ENCODE peak calls at places on chromosomes 13 and 19, in six cellular contexts. One of them, this sample, is unnamed.

GRCh38 chr19:8526345-8527062 is 12.5 kb upstream of the ZNF414 start:
- DNase-seq in skeletal muscle cell: peak
- DNase-seq in astrocyte: peak
- DNase-seq in neural progenitor cell: peak
- DNase-seq in pancreas: peak
- DNase-seq in hepatocyte: peak
- DNase-seq in this sample: peak

GRCh38 chr13:86563308-86563707 is 764.1 kb upstream of the SLITRK6 start:
- DNase-seq in skeletal muscle cell: peak
- DNase-seq in astrocyte: peak
- DNase-seq in neural progenitor cell: no peak
- DNase-seq in pancreas: no peak
- DNase-seq in hepatocyte: no peak
- DNase-seq in this sample: no peak

GRCh38 chr13:19586904-19587634 is 25.7 kb upstream of the TPTE2 start:
- DNase-seq in skeletal muscle cell: no peak
- DNase-seq in astrocyte: peak
- DNase-seq in neural progenitor cell: no peak
- DNase-seq in pancreas: no peak
- DNase-seq in hepatocyte: no peak
- DNase-seq in this sample: peak

GRCh38 chr13:92767468-92767867 is 459.1 kb upstream of the GPC6 start:
- DNase-seq in skeletal muscle cell: no peak
- DNase-seq in astrocyte: no peak
- DNase-seq in neural progenitor cell: no peak
- DNase-seq in pancreas: no peak
- DNase-seq in hepatocyte: no peak
- DNase-seq in this sample: no peak

GRCh38 chr13:21055016-21055415 is 6.4 kb downstream of the LATS2 start:
- DNase-seq in skeletal muscle cell: no peak
- DNase-seq in astrocyte: no peak
- DNase-seq in neural progenitor cell: no peak
- DNase-seq in pancreas: no peak
- DNase-seq in hepatocyte: no peak
- DNase-seq in this sample: peak

GRCh38 chr19:44608391-44608821 is 5.0 kb upstream of the IGSF23 start:
- DNase-seq in skeletal muscle cell: peak
- DNase-seq in astrocyte: peak
- DNase-seq in neural progenitor cell: no peak
- DNase-seq in pancreas: no peak
- DNase-seq in hepatocyte: peak
- DNase-seq in this sample: peak

GRCh38 chr13:109494955-109495354 is 291.4 kb downstream of the IRS2 start:
- DNase-seq in skeletal muscle cell: peak
- DNase-seq in astrocyte: peak
- DNase-seq in neural progenitor cell: no peak
- DNase-seq in pancreas: no peak
- DNase-seq in hepatocyte: no peak
- DNase-seq in this sample: no peak

GRCh38 chr19:49570138-49570856 is 10.1 kb downstream of the NOSIP start:
- DNase-seq in skeletal muscle cell: no peak
- DNase-seq in astrocyte: peak
- DNase-seq in neural progenitor cell: peak
- DNase-seq in pancreas: no peak
- DNase-seq in hepatocyte: peak
- DNase-seq in this sample: peak

GRCh38 chr13:109760372-109760771 is 26.0 kb downstream of the IRS2 start:
- DNase-seq in skeletal muscle cell: no peak
- DNase-seq in astrocyte: no peak
- DNase-seq in neural progenitor cell: no peak
- DNase-seq in pancreas: no peak
- DNase-seq in hepatocyte: no peak
- DNase-seq in this sample: no peak

GRCh38 chr13:109204657-109205056 is 575.2 kb downstream of the MYO16 start:
- DNase-seq in skeletal muscle cell: no peak
- DNase-seq in astrocyte: no peak
- DNase-seq in neural progenitor cell: no peak
- DNase-seq in pancreas: no peak
- DNase-seq in hepatocyte: no peak
- DNase-seq in this sample: no peak

GRCh38 chr13:39144941-39145533 is 106.8 kb downstream of the NHLRC3 start:
- DNase-seq in skeletal muscle cell: peak
- DNase-seq in astrocyte: peak
- DNase-seq in neural progenitor cell: peak
- DNase-seq in pancreas: no peak
- DNase-seq in hepatocyte: peak
- DNase-seq in this sample: peak

GRCh38 chr13:41049480-41049879 is 11.8 kb upstream of the WBP4 start:
- DNase-seq in skeletal muscle cell: no peak
- DNase-seq in astrocyte: no peak
- DNase-seq in neural progenitor cell: no peak
- DNase-seq in pancreas: no peak
- DNase-seq in hepatocyte: no peak
- DNase-seq in this sample: no peak

GRCh38 chr13:41053384-41053826 is 7.9 kb upstream of the WBP4 start:
- DNase-seq in skeletal muscle cell: no peak
- DNase-seq in astrocyte: no peak
- DNase-seq in neural progenitor cell: no peak
- DNase-seq in pancreas: no peak
- DNase-seq in hepatocyte: no peak
- DNase-seq in this sample: peak

GRCh38 chr13:41052441-41052840 is 8.9 kb upstream of the WBP4 start:
- DNase-seq in skeletal muscle cell: no peak
- DNase-seq in astrocyte: no peak
- DNase-seq in neural progenitor cell: no peak
- DNase-seq in pancreas: no peak
- DNase-seq in hepatocyte: no peak
- DNase-seq in this sample: no peak

GRCh38 chr13:41054212-41054877 is 7.0 kb upstream of the WBP4 start:
- DNase-seq in skeletal muscle cell: no peak
- DNase-seq in astrocyte: peak
- DNase-seq in neural progenitor cell: peak
- DNase-seq in pancreas: no peak
- DNase-seq in hepatocyte: peak
- DNase-seq in this sample: peak

DNA sequence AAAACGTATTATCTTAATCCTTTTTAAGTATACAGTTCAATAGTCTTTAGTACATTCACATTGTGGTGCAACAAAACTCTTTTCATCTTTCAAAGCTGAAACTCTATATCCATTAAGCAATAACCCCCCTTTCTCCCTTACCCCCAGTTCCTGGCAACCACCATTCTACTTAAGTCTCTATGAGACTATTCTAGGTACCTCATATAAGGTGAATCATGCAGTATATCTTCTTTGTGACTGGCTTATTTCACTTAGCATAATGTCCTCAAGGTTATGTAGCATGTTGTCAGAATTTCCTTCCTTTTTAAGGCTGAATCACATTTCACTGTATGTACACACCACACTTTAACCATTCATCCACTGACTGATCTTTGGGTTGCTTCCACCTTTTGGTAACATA is 11.3 kb upstream of the WBP4 start:
- DNase-seq in skeletal muscle cell: no peak
- DNase-seq in astrocyte: no peak
- DNase-seq in neural progenitor cell: no peak
- DNase-seq in pancreas: no peak
- DNase-seq in hepatocyte: no peak
- DNase-seq in this sample: peak
- H3K4me3 ChIP-seq in skeletal muscle cell: no peak
- H3K4me3 ChIP-seq in astrocyte: no peak
- H3K4me3 ChIP-seq in neural progenitor cell: no peak
- H3K4me3 ChIP-seq in pancreas: no peak
- H3K4me3 ChIP-seq in hepatocyte: no peak
- H3K4me3 ChIP-seq in this sample: no peak

DNA sequence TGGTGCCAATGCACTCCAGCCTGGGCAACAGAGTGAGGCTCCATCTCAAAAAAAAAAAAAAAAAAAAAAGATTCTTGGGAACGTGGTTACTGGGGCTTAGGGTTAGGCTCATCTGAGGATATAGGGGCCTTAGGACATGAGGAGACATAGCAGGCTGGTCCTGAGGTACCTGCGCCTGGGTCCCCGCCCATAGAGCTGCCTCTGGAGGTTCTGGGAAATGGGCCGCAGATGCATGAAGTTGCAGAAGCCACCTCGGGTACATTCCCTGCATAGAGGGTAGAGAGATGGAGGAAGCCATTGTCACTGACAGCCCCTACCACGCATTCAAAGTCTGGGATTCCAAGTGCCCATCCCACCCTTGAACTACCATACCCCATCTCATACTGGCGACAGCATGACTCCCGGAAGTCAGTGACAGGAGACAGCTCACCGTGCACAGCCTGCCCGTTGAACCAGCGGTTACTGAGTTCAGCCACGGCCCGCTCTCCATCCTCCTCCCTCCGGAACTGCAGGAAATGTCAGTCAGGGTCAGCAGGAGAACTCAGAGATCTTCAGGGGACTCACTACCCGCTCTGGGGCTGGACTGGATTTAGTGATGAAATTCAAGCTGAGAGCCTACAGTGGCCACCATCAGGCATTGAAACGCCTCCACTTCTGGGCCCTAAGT is 1.4 kb downstream of the U2AF1L4 start:
- DNase-seq in skeletal muscle cell: no peak
- DNase-seq in astrocyte: no peak
- DNase-seq in neural progenitor cell: no peak
- DNase-seq in pancreas: no peak
- DNase-seq in hepatocyte: no peak
- DNase-seq in this sample: no peak
- H3K4me3 ChIP-seq in skeletal muscle cell: no peak
- H3K4me3 ChIP-seq in astrocyte: no peak
- H3K4me3 ChIP-seq in neural progenitor cell: peak
- H3K4me3 ChIP-seq in pancreas: no peak
- H3K4me3 ChIP-seq in hepatocyte: no peak
- H3K4me3 ChIP-seq in this sample: peak

DNA sequence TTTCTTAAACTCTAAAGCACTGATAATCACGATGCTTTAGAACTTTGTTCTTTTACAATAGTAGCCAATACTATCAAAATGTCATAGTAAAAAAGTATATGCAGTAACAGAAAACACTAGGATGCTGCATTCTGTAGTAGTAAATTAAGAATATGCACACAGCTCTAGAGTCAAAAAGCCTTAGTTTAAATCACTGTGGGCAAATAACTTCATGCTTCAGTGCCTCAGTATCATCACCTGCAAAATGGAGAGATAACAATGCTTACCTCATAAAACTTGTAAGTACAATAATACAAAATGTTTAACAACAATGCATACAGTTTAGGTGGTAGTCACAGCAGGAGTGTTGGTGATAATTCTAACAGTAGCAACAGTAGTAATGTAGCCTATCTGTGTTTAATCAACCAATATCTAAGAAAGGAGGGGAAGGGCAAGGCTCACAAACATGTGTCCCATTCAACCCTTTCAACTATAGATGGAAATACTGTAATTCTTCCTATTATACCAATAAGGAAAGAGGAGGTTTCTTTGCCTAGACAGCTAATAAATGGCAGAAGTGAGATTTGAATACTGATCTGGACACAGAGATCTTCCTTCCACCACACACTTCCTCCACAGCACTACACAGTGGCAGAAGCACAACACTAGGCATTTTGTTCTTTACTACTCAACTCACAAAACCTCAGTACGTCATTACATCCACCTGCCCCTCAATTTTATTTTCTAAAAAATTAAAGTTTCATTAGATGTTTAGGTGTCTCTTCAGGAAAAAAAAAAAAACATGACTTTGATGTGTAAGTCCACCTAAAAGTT is 4.6 kb downstream of the RBM26 start:
- DNase-seq in skeletal muscle cell: no peak
- DNase-seq in astrocyte: no peak
- DNase-seq in neural progenitor cell: no peak
- DNase-seq in pancreas: no peak
- DNase-seq in hepatocyte: no peak
- DNase-seq in this sample: no peak
- H3K4me3 ChIP-seq in skeletal muscle cell: no peak
- H3K4me3 ChIP-seq in astrocyte: no peak
- H3K4me3 ChIP-seq in neural progenitor cell: no peak
- H3K4me3 ChIP-seq in pancreas: no peak
- H3K4me3 ChIP-seq in hepatocyte: no peak
- H3K4me3 ChIP-seq in this sample: peak

GRCh38 chr13:27160657-27161174 is 10.9 kb downstream of the USP12 start:
- DNase-seq in skeletal muscle cell: no peak
- DNase-seq in astrocyte: no peak
- DNase-seq in neural progenitor cell: no peak
- DNase-seq in pancreas: no peak
- DNase-seq in hepatocyte: no peak
- DNase-seq in this sample: no peak
- H3K4me3 ChIP-seq in skeletal muscle cell: no peak
- H3K4me3 ChIP-seq in astrocyte: no peak
- H3K4me3 ChIP-seq in neural progenitor cell: no peak
- H3K4me3 ChIP-seq in pancreas: no peak
- H3K4me3 ChIP-seq in hepatocyte: no peak
- H3K4me3 ChIP-seq in this sample: no peak

GRCh38 chr13:98752111-98752941 is at the start of gene SLC15A1:
- DNase-seq in skeletal muscle cell: no peak
- DNase-seq in astrocyte: no peak
- DNase-seq in neural progenitor cell: peak
- DNase-seq in pancreas: peak
- DNase-seq in hepatocyte: peak
- DNase-seq in this sample: peak

GRCh38 chr13:98755729-98756128 is 3.3 kb upstream of the SLC15A1 start:
- DNase-seq in skeletal muscle cell: no peak
- DNase-seq in astrocyte: no peak
- DNase-seq in neural progenitor cell: no peak
- DNase-seq in pancreas: no peak
- DNase-seq in hepatocyte: no peak
- DNase-seq in this sample: no peak

GRCh38 chr13:98755116-98755515 is 2.6 kb upstream of the SLC15A1 start:
- DNase-seq in skeletal muscle cell: no peak
- DNase-seq in astrocyte: no peak
- DNase-seq in neural progenitor cell: no peak
- DNase-seq in pancreas: no peak
- DNase-seq in hepatocyte: no peak
- DNase-seq in this sample: no peak

GRCh38 chr13:98751397-98752110 is 918 bp downstream of the SLC15A1 start:
- DNase-seq in skeletal muscle cell: no peak
- DNase-seq in astrocyte: peak
- DNase-seq in neural progenitor cell: peak
- DNase-seq in pancreas: no peak
- DNase-seq in hepatocyte: peak
- DNase-seq in this sample: peak

DNA sequence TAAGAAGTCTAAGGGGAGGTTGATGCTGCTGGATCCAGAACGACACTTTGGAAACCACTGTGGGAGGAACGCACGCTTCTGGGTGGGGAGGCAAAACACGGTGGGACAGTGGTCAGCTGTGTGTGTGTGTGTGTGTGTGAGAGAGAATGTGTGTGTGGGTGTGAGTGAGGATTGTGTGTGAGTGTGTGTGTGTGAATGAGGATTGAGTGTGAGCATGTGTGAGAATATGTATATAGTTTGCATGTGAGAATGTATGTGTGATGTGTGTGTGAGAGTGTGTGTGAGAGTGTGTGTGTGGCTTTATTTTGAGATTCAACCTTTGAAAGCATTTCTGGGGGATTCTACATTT is 444 bp upstream of the SLC15A1 start:
- DNase-seq in skeletal muscle cell: no peak
- DNase-seq in astrocyte: no peak
- DNase-seq in neural progenitor cell: no peak
- DNase-seq in pancreas: no peak
- DNase-seq in hepatocyte: no peak
- DNase-seq in this sample: no peak
- H3K4me3 ChIP-seq in skeletal muscle cell: no peak
- H3K4me3 ChIP-seq in astrocyte: no peak
- H3K4me3 ChIP-seq in neural progenitor cell: peak
- H3K4me3 ChIP-seq in pancreas: peak
- H3K4me3 ChIP-seq in hepatocyte: peak
- H3K4me3 ChIP-seq in this sample: no peak